ENCODE peak calls at places on chromosomes 12 and 14, in nine cellular contexts. M is endothelial cell, X is cardiac septum, R is left lung, S is amniotic stem cell, W is hippocampal formation, F is occipital lobe, Q is epithelial cell of esophagus, O is ACHN. E is an unnamed sample.

GRCh38 chr12:53186745-53187144 is 6.0 kb upstream of the CSAD start:
- DNase-seq in M (no peak), X (no peak), R (no peak), S (no peak), W (no peak), F (no peak), Q (no peak), O (no peak), E (no peak)

GRCh38 chr12:100404769-100405407 is 48.0 kb downstream of the SLC17A8 start:
- DNase-seq in M (peak), X (no peak), R (peak), S (no peak), W (no peak), F (no peak), Q (peak), O (peak), E (no peak)

GRCh38 chr14:73741386-73741875 is 27.2 kb upstream of the PNMA1 start:
- DNase-seq in M (peak), X (peak), R (peak), S (no peak), W (peak), F (peak), Q (peak), O (peak), E (peak)

GRCh38 chr14:103763730-103764488 is 48.3 kb downstream of the ZFYVE21 start:
- DNase-seq in M (no peak), X (no peak), R (no peak), S (no peak), W (no peak), F (no peak), Q (no peak), O (no peak), E (no peak)

GRCh38 chr14:68308695-68309094 is 484.2 kb downstream of the ZFP36L1 start:
- DNase-seq in M (no peak), X (no peak), R (no peak), S (no peak), W (no peak), F (no peak), Q (no peak), O (no peak), E (no peak)

GRCh38 chr12:105018001-105018400 is 31.9 kb downstream of the NOPCHAP1 start:
- DNase-seq in M (no peak), X (no peak), R (no peak), S (no peak), W (no peak), F (no peak), Q (peak), O (no peak), E (no peak)

GRCh38 chr14:63432228-63432627 is 110.9 kb downstream of the PPP2R5E start:
- DNase-seq in M (no peak), X (no peak), R (no peak), S (no peak), W (no peak), F (no peak), Q (no peak), O (no peak), E (no peak)

GRCh38 chr12:49533331-49533730 is 5.5 kb upstream of the KCNH3 start:
- DNase-seq in M (no peak), X (no peak), R (no peak), S (no peak), W (no peak), F (no peak), Q (no peak), O (no peak), E (no peak)

GRCh38 chr14:98945611-98946570 is 326.1 kb downstream of the BCL11B start:
- DNase-seq in M (no peak), X (peak), R (no peak), S (no peak), W (no peak), F (no peak), Q (no peak), O (no peak), E (no peak)

GRCh38 chr12:39102474-39103209 is 197.3 kb upstream of the CPNE8 start:
- DNase-seq in M (no peak), X (no peak), R (no peak), S (no peak), W (peak), F (no peak), Q (peak), O (no peak), E (no peak)

GRCh38 chr12:45214739-45215418 is 1.0 kb upstream of the ANO6 start:
- DNase-seq in M (no peak), X (no peak), R (no peak), S (no peak), W (no peak), F (no peak), Q (peak), O (peak), E (no peak)

GRCh38 chr12:8145754-8146415 is 10.9 kb upstream of the ZNF705A start:
- DNase-seq in M (no peak), X (peak), R (peak), S (no peak), W (peak), F (peak), Q (no peak), O (no peak), E (peak)

GRCh38 chr14:58216544-58216943 is 16.6 kb downstream of the ACTR10 start:
- DNase-seq in M (no peak), X (no peak), R (no peak), S (no peak), W (no peak), F (no peak), Q (no peak), O (peak), E (no peak)

GRCh38 chr14:29820785-29821184 is 106.9 kb downstream of the PRKD1 start:
- DNase-seq in M (no peak), X (no peak), R (no peak), S (no peak), W (no peak), F (no peak), Q (no peak), O (no peak), E (no peak)

GRCh38 chr14:25122188-25122587 is 72.2 kb upstream of the STXBP6 start:
- DNase-seq in M (no peak), X (no peak), R (no peak), S (no peak), W (no peak), F (no peak), Q (no peak), O (no peak), E (peak)

GRCh38 chr12:6315704-6316597 is 5.5 kb downstream of the PLEKHG6 start:
- DNase-seq in M (no peak), X (no peak), R (no peak), S (no peak), W (no peak), F (no peak), Q (no peak), O (no peak), E (no peak)

E was measured in anterior cingulate cortex.